ENCODE peak calls at places on chromosomes 6 and 20, in seven cellular contexts. W is KG1, A is ELR, N is anterior cingulate cortex, L is iris pigment epithelial cell, U is tibial artery, I is cardiac muscle cell. V is an unnamed sample.

GRCh38 chr20:57716893-57717292 is 7.1 kb upstream of the PMEPA1 start:
- DNase-seq in N (no peak), I (no peak), A (no peak), W (no peak), L (no peak), U (no peak), V (no peak)

GRCh38 chr6:113203135-113203534 is 654.0 kb upstream of the MARCKS start:
- DNase-seq in L (no peak), U (no peak), N (no peak), A (no peak), W (no peak), I (no peak), V (no peak)

GRCh38 chr20:3734111-3734843 is 1.8 kb downstream of the HSPA12B start:
- DNase-seq in N (no peak), I (no peak), W (no peak), U (no peak), L (no peak), A (no peak), V (no peak)

GRCh38 chr6:135012764-135013163 is 41.9 kb downstream of the HBS1L start:
- DNase-seq in A (peak), N (no peak), U (no peak), I (no peak), W (no peak), L (peak), V (no peak)

GRCh38 chr6:104537872-104538271 is 321.8 kb downstream of the HACE1 start:
- DNase-seq in N (no peak), L (no peak), W (no peak), U (no peak), A (no peak), I (no peak), V (no peak)

GRCh38 chr6:22328499-22328898 is 31.7 kb upstream of the PRL start:
- DNase-seq in L (no peak), U (no peak), W (no peak), N (no peak), I (no peak), A (no peak), V (no peak)

GRCh38 chr6:14711056-14711703 is 534.7 kb upstream of the JARID2 start:
- DNase-seq in N (no peak), A (peak), U (no peak), W (no peak), I (peak), L (peak), V (no peak)

GRCh38 chr6:107542170-107542569 is 52.3 kb downstream of the SOBP start:
- DNase-seq in W (no peak), U (no peak), L (no peak), A (no peak), N (no peak), I (no peak), V (no peak)

GRCh38 chr6:44301106-44301505 is 12.0 kb downstream of the AARS2 start:
- DNase-seq in A (no peak), L (no peak), N (no peak), I (no peak), U (no peak), W (no peak), V (no peak)

GRCh38 chr6:444653-445275 is 53.2 kb downstream of the IRF4 start:
- DNase-seq in U (no peak), N (no peak), W (no peak), A (no peak), L (no peak), I (no peak), V (no peak)

GRCh38 chr20:37423545-37423944 is 77.6 kb downstream of the SRC start:
- DNase-seq in A (no peak), W (no peak), I (no peak), L (no peak), U (no peak), N (no peak), V (no peak)

GRCh38 chr6:1390071-1390804 is 862 bp downstream of the FOXF2 start:
- DNase-seq in W (no peak), I (peak), A (peak), L (peak), U (no peak), N (no peak), V (no peak)

GRCh38 chr6:153523390-153523789 is 392.3 kb upstream of the RGS17 start:
- DNase-seq in U (no peak), A (no peak), L (no peak), I (no peak), W (no peak), N (no peak), V (no peak)

GRCh38 chr20:23298155-23298554 is 52.4 kb upstream of the NXT1 start:
- DNase-seq in I (no peak), A (no peak), W (no peak), U (no peak), N (no peak), L (no peak), V (no peak)

GRCh38 chr6:6982663-6983062 is 125.1 kb upstream of the RREB1 start:
- DNase-seq in L (no peak), N (no peak), W (no peak), U (no peak), I (no peak), A (no peak), V (no peak)

GRCh38 chr6:34359438-34360158 is 32.9 kb downstream of the NUDT3 start:
- DNase-seq in I (peak), L (peak), A (peak), U (no peak), N (no peak), W (no peak), V (no peak)

GRCh38 chr6:49606696-49607390 is 29.8 kb downstream of the RHAG start:
- DNase-seq in A (peak), N (no peak), I (peak), W (peak), L (peak), U (no peak), V (peak)

GRCh38 chr20:20457392-20458126 is 89.7 kb downstream of the INSM1 start:
- DNase-seq in I (no peak), A (peak), L (peak), N (no peak), U (no peak), W (no peak), V (no peak)

GRCh38 chr6:5153186-5153585 is 68.0 kb downstream of the PPP1R3G start:
- DNase-seq in A (no peak), W (no peak), N (no peak), U (no peak), L (no peak), I (no peak), V (no peak)

GRCh38 chr6:112253842-112254816 is at the start of gene LAMA4:
- DNase-seq in A (peak), U (peak), L (peak), N (peak), I (peak), W (peak), V (peak)

GRCh38 chr6:117272032-117272866 is 6.9 kb downstream of the VGLL2 start:
- DNase-seq in L (no peak), W (no peak), N (no peak), U (no peak), A (no peak), I (no peak), V (no peak)

GRCh38 chr20:23362392-23363256 is 642 bp downstream of the GZF1 start:
- DNase-seq in U (peak), A (peak), L (peak), I (peak), W (no peak), N (no peak), V (no peak)

GRCh38 chr6:36577298-36577697 is 16.9 kb upstream of the SRSF3 start:
- DNase-seq in A (peak), W (no peak), L (peak), N (no peak), U (no peak), I (no peak), V (no peak)

GRCh38 chr20:31485450-31486339 is 10.6 kb downstream of the REM1 start:
- DNase-seq in I (no peak), U (peak), L (peak), A (no peak), W (no peak), N (no peak), V (no peak)

GRCh38 chr6:169935348-169935718 is 183.9 kb downstream of the ERMARD start:
- DNase-seq in W (no peak), N (no peak), L (peak), U (no peak), I (no peak), A (no peak), V (no peak)

V was measured in NCI-H2227 treated with DMSO at 0.1 percent for 48 hours.